ENCODE peak calls at places on chromosomes 16 and 17, in six cellular contexts. One of them, this sample, is unnamed.

GRCh38 chr16:85156869-85157268 is 44.6 kb upstream of the CIBAR2 start:
- DNase-seq in A549: no peak
- DNase-seq in GM13976: no peak
- DNase-seq in brain microvascular endothelial cell: no peak
- DNase-seq in upper lobe of right lung: no peak
- DNase-seq in GM12865: no peak
- DNase-seq in this sample: no peak

GRCh38 chr17:77572851-77573250 is 385.7 kb upstream of the TNRC6C start:
- DNase-seq in A549: no peak
- DNase-seq in GM13976: no peak
- DNase-seq in brain microvascular endothelial cell: no peak
- DNase-seq in upper lobe of right lung: peak
- DNase-seq in GM12865: no peak
- DNase-seq in this sample: no peak

GRCh38 chr17:29505826-29506225 is 61.0 kb downstream of the ABHD15 start:
- DNase-seq in A549: no peak
- DNase-seq in GM13976: no peak
- DNase-seq in brain microvascular endothelial cell: no peak
- DNase-seq in upper lobe of right lung: no peak
- DNase-seq in GM12865: no peak
- DNase-seq in this sample: no peak

GRCh38 chr16:88560722-88561484 is 9.3 kb upstream of the ZC3H18 start:
- DNase-seq in A549: no peak
- DNase-seq in GM13976: no peak
- DNase-seq in brain microvascular endothelial cell: no peak
- DNase-seq in upper lobe of right lung: no peak
- DNase-seq in GM12865: no peak
- DNase-seq in this sample: no peak

GRCh38 chr16:23949630-23950290 is 114.0 kb downstream of the PRKCB start:
- DNase-seq in A549: no peak
- DNase-seq in GM13976: peak
- DNase-seq in brain microvascular endothelial cell: no peak
- DNase-seq in upper lobe of right lung: peak
- DNase-seq in GM12865: peak
- DNase-seq in this sample: no peak

GRCh38 chr16:27514806-27515205 is 34.9 kb downstream of the GTF3C1 start:
- DNase-seq in A549: no peak
- DNase-seq in GM13976: no peak
- DNase-seq in brain microvascular endothelial cell: no peak
- DNase-seq in upper lobe of right lung: no peak
- DNase-seq in GM12865: no peak
- DNase-seq in this sample: no peak

GRCh38 chr17:51439395-51440229 is 179.3 kb downstream of the UTP18 start:
- DNase-seq in A549: no peak
- DNase-seq in GM13976: no peak
- DNase-seq in brain microvascular endothelial cell: peak
- DNase-seq in upper lobe of right lung: no peak
- DNase-seq in GM12865: no peak
- DNase-seq in this sample: no peak

GRCh38 chr17:21676281-21677111 is 15.8 kb upstream of the KCNJ18 start:
- DNase-seq in A549: no peak
- DNase-seq in GM13976: no peak
- DNase-seq in brain microvascular endothelial cell: no peak
- DNase-seq in upper lobe of right lung: no peak
- DNase-seq in GM12865: no peak
- DNase-seq in this sample: no peak

GRCh38 chr16:88685156-88686061 is 898 bp downstream of the SNAI3 start:
- DNase-seq in A549: peak
- DNase-seq in GM13976: no peak
- DNase-seq in brain microvascular endothelial cell: peak
- DNase-seq in upper lobe of right lung: peak
- DNase-seq in GM12865: no peak
- DNase-seq in this sample: no peak

GRCh38 chr16:48384305-48384981 is 770 bp downstream of the SIAH1 start:
- DNase-seq in A549: peak
- DNase-seq in GM13976: peak
- DNase-seq in brain microvascular endothelial cell: peak
- DNase-seq in upper lobe of right lung: peak
- DNase-seq in GM12865: peak
- DNase-seq in this sample: peak

DNA sequence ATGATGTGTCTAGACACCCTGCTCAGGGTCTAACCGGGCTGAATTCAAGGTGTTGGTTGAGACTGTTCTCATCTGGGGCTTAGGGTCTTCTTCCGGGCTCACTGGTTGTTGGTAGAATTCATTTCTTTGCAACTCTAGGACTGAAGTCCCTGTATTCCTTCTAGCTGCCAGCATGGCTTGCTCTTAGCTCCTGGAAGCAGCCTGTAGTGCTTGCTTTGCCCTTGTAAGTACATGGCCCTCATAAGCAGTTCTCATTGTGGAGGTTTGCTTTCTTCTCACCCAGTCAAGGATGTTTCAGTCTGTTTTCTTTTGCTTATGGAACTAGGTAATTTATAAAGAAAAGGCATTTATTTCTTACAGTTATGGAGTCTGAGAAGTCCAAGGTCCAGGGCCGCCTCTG is 26.3 kb downstream of the COX10 start:
- DNase-seq in A549: no peak
- DNase-seq in GM13976: no peak
- DNase-seq in brain microvascular endothelial cell: no peak
- DNase-seq in upper lobe of right lung: no peak
- DNase-seq in GM12865: no peak
- DNase-seq in this sample: no peak
- TF ChIP-seq CTCF in A549: no peak
- TF ChIP-seq CTCF in GM13976: no peak
- TF ChIP-seq CTCF in brain microvascular endothelial cell: no peak
- TF ChIP-seq CTCF in upper lobe of right lung: no peak
- TF ChIP-seq CTCF in GM12865: no peak
- TF ChIP-seq CTCF in this sample: no peak

GRCh38 chr17:58593121-58593520 is 78.7 kb upstream of the MTMR4 start:
- DNase-seq in A549: no peak
- DNase-seq in GM13976: no peak
- DNase-seq in brain microvascular endothelial cell: no peak
- DNase-seq in upper lobe of right lung: no peak
- DNase-seq in GM12865: no peak
- DNase-seq in this sample: no peak

GRCh38 chr17:58595194-58595792 is 80.9 kb upstream of the MTMR4 start:
- DNase-seq in A549: peak
- DNase-seq in GM13976: no peak
- DNase-seq in brain microvascular endothelial cell: no peak
- DNase-seq in upper lobe of right lung: no peak
- DNase-seq in GM12865: peak
- DNase-seq in this sample: no peak

GRCh38 chr17:58587713-58588117 is 73.3 kb upstream of the MTMR4 start:
- DNase-seq in A549: peak
- DNase-seq in GM13976: peak
- DNase-seq in brain microvascular endothelial cell: peak
- DNase-seq in upper lobe of right lung: peak
- DNase-seq in GM12865: peak
- DNase-seq in this sample: peak

GRCh38 chr17:58590377-58590776 is 75.9 kb upstream of the MTMR4 start:
- DNase-seq in A549: no peak
- DNase-seq in GM13976: no peak
- DNase-seq in brain microvascular endothelial cell: no peak
- DNase-seq in upper lobe of right lung: no peak
- DNase-seq in GM12865: no peak
- DNase-seq in this sample: no peak

GRCh38 chr17:58591455-58591854 is 77.0 kb upstream of the MTMR4 start:
- DNase-seq in A549: no peak
- DNase-seq in GM13976: no peak
- DNase-seq in brain microvascular endothelial cell: no peak
- DNase-seq in upper lobe of right lung: no peak
- DNase-seq in GM12865: no peak
- DNase-seq in this sample: no peak
- TF ChIP-seq CTCF in A549: no peak
- TF ChIP-seq CTCF in GM13976: no peak
- TF ChIP-seq CTCF in brain microvascular endothelial cell: no peak
- TF ChIP-seq CTCF in upper lobe of right lung: no peak
- TF ChIP-seq CTCF in GM12865: no peak
- TF ChIP-seq CTCF in this sample: peak

DNA sequence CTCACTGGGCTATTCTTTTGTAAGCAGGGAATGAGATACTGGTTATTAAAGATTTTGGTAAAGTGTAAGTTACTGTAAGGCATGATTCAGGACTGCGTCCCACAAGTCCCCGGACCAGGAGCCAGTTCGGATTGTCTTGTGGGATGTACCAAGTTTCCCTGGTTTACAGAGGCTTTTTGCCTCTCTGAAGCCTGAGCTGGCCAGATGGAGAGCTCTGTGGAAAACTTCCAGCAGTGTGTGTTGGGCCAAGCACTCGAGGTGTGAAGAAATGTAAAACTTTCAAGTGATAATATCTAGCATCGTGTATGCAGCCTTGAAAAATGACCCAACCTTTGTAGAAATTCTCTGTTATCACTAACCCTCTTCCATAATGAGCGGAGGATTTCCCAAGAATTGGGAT is 2.4 kb downstream of the EPN2 start:
- DNase-seq in A549: no peak
- DNase-seq in GM13976: no peak
- DNase-seq in brain microvascular endothelial cell: no peak
- DNase-seq in upper lobe of right lung: peak
- DNase-seq in GM12865: no peak
- DNase-seq in this sample: no peak
- TF ChIP-seq CTCF in A549: no peak
- TF ChIP-seq CTCF in GM13976: no peak
- TF ChIP-seq CTCF in brain microvascular endothelial cell: no peak
- TF ChIP-seq CTCF in upper lobe of right lung: no peak
- TF ChIP-seq CTCF in GM12865: no peak
- TF ChIP-seq CTCF in this sample: no peak

DNA sequence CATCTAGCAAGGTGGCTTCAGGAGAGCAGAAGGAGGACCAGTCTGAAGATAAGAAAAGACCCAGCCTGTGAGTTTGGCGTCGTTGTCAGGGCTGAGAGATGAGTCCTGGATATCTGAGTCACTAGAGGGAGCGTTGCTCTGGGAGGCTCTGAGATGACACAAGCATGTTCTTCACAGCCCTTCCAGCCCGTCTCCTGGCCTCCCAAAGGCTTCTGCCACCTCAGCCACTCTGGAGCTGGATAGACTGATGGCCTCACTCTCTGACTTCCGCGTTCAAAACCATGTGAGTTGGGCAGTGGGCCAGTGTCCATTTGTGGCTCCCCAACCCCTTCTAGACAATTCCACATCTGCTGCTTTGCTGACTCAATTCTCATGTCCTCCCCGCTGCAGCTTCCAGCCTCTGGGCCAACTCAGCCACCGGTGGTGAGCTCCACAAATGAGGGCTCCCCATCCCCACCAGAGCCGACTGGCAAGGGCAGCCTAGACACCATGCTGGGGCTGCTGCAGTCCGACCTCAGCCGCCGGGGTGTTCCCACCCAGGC is 2.3 kb downstream of the TGFB1I1 start:
- DNase-seq in A549: peak
- DNase-seq in GM13976: no peak
- DNase-seq in brain microvascular endothelial cell: peak
- DNase-seq in upper lobe of right lung: no peak
- DNase-seq in GM12865: no peak
- DNase-seq in this sample: no peak
- TF ChIP-seq CTCF in A549: no peak
- TF ChIP-seq CTCF in GM13976: no peak
- TF ChIP-seq CTCF in brain microvascular endothelial cell: no peak
- TF ChIP-seq CTCF in upper lobe of right lung: no peak
- TF ChIP-seq CTCF in GM12865: no peak
- TF ChIP-seq CTCF in this sample: no peak

GRCh38 chr17:75764417-75764710 is 628 bp downstream of the GALK1 start:
- DNase-seq in A549: no peak
- DNase-seq in GM13976: peak
- DNase-seq in brain microvascular endothelial cell: no peak
- DNase-seq in upper lobe of right lung: no peak
- DNase-seq in GM12865: no peak
- DNase-seq in this sample: no peak
- TF ChIP-seq CTCF in A549: no peak
- TF ChIP-seq CTCF in GM13976: no peak
- TF ChIP-seq CTCF in brain microvascular endothelial cell: no peak
- TF ChIP-seq CTCF in upper lobe of right lung: peak
- TF ChIP-seq CTCF in GM12865: no peak
- TF ChIP-seq CTCF in this sample: no peak